ENCODE peak calls at places on chromosomes 12 and 14, in four cellular contexts. O, D, Z and J are unnamed samples.

GRCh38 chr12:119512772-119513497 is 80.6 kb upstream of the TMEM233 start:
- DNase-seq in O (no peak), D (no peak), Z (no peak), J (no peak)

GRCh38 chr12:78560633-78561032 is 303.9 kb upstream of the SYT1 start:
- DNase-seq in O (no peak), D (no peak), Z (no peak), J (no peak)

GRCh38 chr14:101000711-101001110 is 97.2 kb upstream of the RTL1 start:
- DNase-seq in O (no peak), D (no peak), Z (no peak), J (no peak)

GRCh38 chr12:24974216-24974615 is 25.3 kb upstream of the BCAT1 start:
- DNase-seq in O (no peak), D (no peak), Z (no peak), J (no peak)

GRCh38 chr14:64459737-64460136 is 5.6 kb upstream of the AKAP5 start:
- DNase-seq in O (no peak), D (no peak), Z (no peak), J (no peak)

GRCh38 chr14:89534896-89535615 is 118.0 kb upstream of the FOXN3 start:
- DNase-seq in O (no peak), D (no peak), Z (no peak), J (no peak)

GRCh38 chr14:87960013-87960787 is 32.8 kb downstream of the GALC start:
- DNase-seq in O (no peak), D (no peak), Z (no peak), J (no peak)

GRCh38 chr12:68081561-68081960 is 78.0 kb downstream of the IFNG start:
- DNase-seq in O (no peak), D (no peak), Z (no peak), J (no peak)

GRCh38 chr12:124917135-124917840 is 2.8 kb upstream of the UBC start:
- DNase-seq in O (peak; percentile 91), D (no peak), Z (peak; percentile 91), J (no peak)

GRCh38 chr12:43586646-43587245 is 34.7 kb upstream of the ADAMTS20 start:
- DNase-seq in O (no peak), D (no peak), Z (no peak), J (no peak)